ENCODE peak calls at places on chromosomes 7 and 10, in four cellular contexts. One of them, this sample, is unnamed.

GRCh38 chr7:107152011-107152410 is 16.8 kb upstream of the HBP1 start:
- DNase-seq in K562: no peak
- DNase-seq in GM12878: no peak
- DNase-seq in HepG2: no peak
- DNase-seq in this sample: no peak

GRCh38 chr7:47648301-47648900 is 66.5 kb upstream of the TNS3 start:
- DNase-seq in HepG2: no peak
- DNase-seq in GM12878: no peak
- DNase-seq in K562: no peak
- DNase-seq in this sample: no peak

GRCh38 chr7:80243425-80243824 is 108.8 kb downstream of the GNAI1 start:
- DNase-seq in GM12878: no peak
- DNase-seq in HepG2: no peak
- DNase-seq in K562: no peak
- DNase-seq in this sample: no peak

GRCh38 chr10:100509241-100509640 is 10.4 kb downstream of the SEC31B start:
- DNase-seq in GM12878: no peak
- DNase-seq in HepG2: no peak
- DNase-seq in K562: no peak
- DNase-seq in this sample: no peak

GRCh38 chr10:132321726-132322125 is 10.3 kb upstream of the LRRC27 start:
- DNase-seq in K562: no peak
- DNase-seq in GM12878: no peak
- DNase-seq in HepG2: no peak
- DNase-seq in this sample: no peak

GRCh38 chr7:12281026-12281425 is 69.9 kb downstream of the TMEM106B start:
- DNase-seq in GM12878: no peak
- DNase-seq in K562: no peak
- DNase-seq in HepG2: no peak
- DNase-seq in this sample: no peak

GRCh38 chr10:70786799-70787415 is 1.7 kb upstream of the TBATA start:
- DNase-seq in K562: no peak
- DNase-seq in HepG2: no peak
- DNase-seq in GM12878: no peak
- DNase-seq in this sample: no peak

GRCh38 chr7:111639894-111640293 is 77.6 kb upstream of the IMMP2L start:
- DNase-seq in GM12878: no peak
- DNase-seq in HepG2: no peak
- DNase-seq in K562: no peak
- DNase-seq in this sample: no peak

GRCh38 chr7:135001390-135002165 is 15.3 kb downstream of the AGBL3 start:
- DNase-seq in K562: no peak
- DNase-seq in GM12878: no peak
- DNase-seq in HepG2: peak; percentile 34
- DNase-seq in this sample: no peak

GRCh38 chr7:79855172-79855571 is 279.5 kb upstream of the GNAI1 start:
- DNase-seq in HepG2: no peak
- DNase-seq in K562: no peak
- DNase-seq in GM12878: no peak
- DNase-seq in this sample: no peak

GRCh38 chr10:132726951-132727350 is 59.0 kb downstream of the NKX6-2 start:
- DNase-seq in GM12878: no peak
- DNase-seq in HepG2: no peak
- DNase-seq in K562: no peak
- DNase-seq in this sample: no peak

GRCh38 chr10:121171825-121172224 is 320.7 kb downstream of the WDR11 start:
- DNase-seq in HepG2: no peak
- DNase-seq in K562: no peak
- DNase-seq in GM12878: no peak
- DNase-seq in this sample: no peak

GRCh38 chr10:580796-581195 is 108.7 kb downstream of the DIP2C start:
- DNase-seq in K562: no peak
- DNase-seq in GM12878: no peak
- DNase-seq in HepG2: no peak
- DNase-seq in this sample: no peak

GRCh38 chr10:102657984-102658724 is 13.9 kb downstream of the TRIM8 start:
- DNase-seq in GM12878: no peak
- DNase-seq in HepG2: no peak
- DNase-seq in K562: no peak
- DNase-seq in this sample: no peak

GRCh38 chr10:33137356-33138007 is 179.5 kb upstream of the ITGB1 start:
- DNase-seq in K562: no peak
- DNase-seq in GM12878: no peak
- DNase-seq in HepG2: no peak
- DNase-seq in this sample: no peak

GRCh38 chr10:73789659-73790055 is 4.3 kb downstream of the ZSWIM8 start:
- DNase-seq in K562: no peak
- DNase-seq in GM12878: no peak
- DNase-seq in HepG2: no peak
- DNase-seq in this sample: no peak

GRCh38 chr10:60281331-60281730 is 108.3 kb downstream of the ANK3 start:
- DNase-seq in K562: no peak
- DNase-seq in GM12878: no peak
- DNase-seq in HepG2: no peak
- DNase-seq in this sample: no peak

GRCh38 chr7:150580995-150581394 is 13.8 kb downstream of the GIMAP4 start:
- DNase-seq in GM12878: no peak
- DNase-seq in HepG2: no peak
- DNase-seq in K562: no peak
- DNase-seq in this sample: no peak

GRCh38 chr7:158587425-158588084 is at the start of gene PTPRN2:
- DNase-seq in GM12878: no peak
- DNase-seq in K562: peak; percentile 86
- DNase-seq in HepG2: no peak
- DNase-seq in this sample: peak; percentile 77

GRCh38 chr7:116273918-116274301 is 63.6 kb downstream of the TES start:
- DNase-seq in GM12878: no peak
- DNase-seq in K562: no peak
- DNase-seq in HepG2: no peak
- DNase-seq in this sample: no peak

GRCh38 chr7:137081694-137082093 is 213.2 kb downstream of the CHRM2 start:
- DNase-seq in GM12878: no peak
- DNase-seq in K562: no peak
- DNase-seq in HepG2: no peak
- DNase-seq in this sample: no peak

GRCh38 chr7:27603813-27604212 is 58.9 kb downstream of the HIBADH start:
- DNase-seq in GM12878: no peak
- DNase-seq in K562: no peak
- DNase-seq in HepG2: peak; percentile 14
- DNase-seq in this sample: no peak

GRCh38 chr10:124917168-124917938 is 24.6 kb upstream of the ZRANB1 start:
- DNase-seq in HepG2: peak; percentile 39
- DNase-seq in GM12878: no peak
- DNase-seq in K562: peak; percentile 47
- DNase-seq in this sample: peak; percentile 50

GRCh38 chr7:70580161-70580560 is 551.8 kb upstream of the GALNT17 start:
- DNase-seq in GM12878: no peak
- DNase-seq in HepG2: no peak
- DNase-seq in K562: no peak
- DNase-seq in this sample: no peak

DNA sequence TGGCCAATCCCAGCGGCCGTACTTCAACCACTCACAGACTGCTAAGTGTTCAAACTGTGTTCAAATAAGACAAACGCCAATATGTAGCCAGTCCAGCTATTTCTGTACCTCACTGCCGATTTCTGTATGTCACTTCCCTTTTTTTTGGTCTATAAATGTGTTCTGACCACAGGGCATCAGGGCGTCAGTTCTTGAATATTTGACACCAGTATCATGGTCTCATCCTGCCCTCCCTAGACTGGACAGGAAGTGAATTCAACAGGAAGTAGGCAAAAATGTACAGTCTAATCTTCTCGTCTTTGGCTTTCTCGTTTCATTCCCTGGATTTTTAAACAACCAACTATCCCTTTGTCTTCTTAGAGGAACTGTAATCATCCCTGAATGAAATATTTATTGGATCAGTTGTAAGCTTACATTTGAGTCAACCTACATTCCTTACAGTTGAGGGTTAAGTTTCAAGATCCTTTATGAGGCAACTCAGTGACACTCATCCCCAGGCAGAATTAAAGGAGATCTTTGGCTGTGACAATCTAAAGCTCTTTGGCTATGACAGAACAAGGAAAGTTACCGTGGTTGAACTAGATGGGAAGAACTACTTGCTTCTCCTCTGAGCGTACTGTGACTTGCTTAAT is 232.7 kb downstream of the NSUN6 start:
- DNase-seq in HepG2: no peak
- DNase-seq in K562: no peak
- DNase-seq in GM12878: no peak
- DNase-seq in this sample: no peak
- TF ChIP-seq CBX5 in HepG2: no peak
- TF ChIP-seq CBX5 in K562: no peak
- TF ChIP-seq CBX5 in GM12878: no peak
- TF ChIP-seq CBX5 in this sample: no peak

GRCh38 chr7:101951757-101952156 is 134.3 kb downstream of the CUX1 start:
- DNase-seq in HepG2: no peak
- DNase-seq in GM12878: no peak
- DNase-seq in K562: no peak
- DNase-seq in this sample: no peak

GRCh38 chr7:101952355-101953247 is 135.2 kb downstream of the CUX1 start:
- DNase-seq in GM12878: no peak
- DNase-seq in K562: peak; percentile 34
- DNase-seq in HepG2: no peak
- DNase-seq in this sample: no peak

GRCh38 chr7:101950450-101951119 is 133.2 kb downstream of the CUX1 start:
- DNase-seq in K562: no peak
- DNase-seq in GM12878: no peak
- DNase-seq in HepG2: no peak
- DNase-seq in this sample: no peak

GRCh38 chr7:101954494-101954893 is 137.1 kb downstream of the CUX1 start:
- DNase-seq in GM12878: no peak
- DNase-seq in HepG2: no peak
- DNase-seq in K562: no peak
- DNase-seq in this sample: no peak

DNA sequence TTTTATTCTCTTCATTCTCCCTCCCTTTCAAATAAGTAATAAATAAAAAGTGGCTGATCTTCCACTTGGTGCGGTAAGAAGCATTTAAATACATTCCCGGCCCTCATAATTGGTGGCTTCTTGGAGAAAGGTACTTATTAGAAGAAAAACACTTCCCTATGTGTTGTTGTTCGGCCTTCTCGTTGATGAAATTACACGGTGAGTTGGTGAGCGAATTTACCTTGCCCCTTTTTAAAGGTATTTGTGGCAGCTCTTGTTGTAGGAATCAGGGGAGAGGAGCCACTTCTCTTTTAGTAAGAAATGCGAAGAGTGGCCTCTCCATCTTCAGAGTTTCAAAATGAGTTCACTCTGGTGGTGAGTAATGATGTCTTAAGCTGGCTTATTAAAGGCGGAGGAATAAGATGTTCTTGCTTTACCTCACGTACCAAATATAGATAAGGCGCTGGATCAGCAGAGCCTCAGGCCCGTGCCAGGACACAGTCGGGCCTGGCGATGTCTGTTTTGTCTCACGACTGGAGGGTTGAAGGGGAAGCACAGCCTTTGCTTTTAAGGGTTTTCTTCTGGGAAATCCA is 135.9 kb downstream of the CUX1 start:
- DNase-seq in GM12878: peak; percentile 48
- DNase-seq in HepG2: no peak
- DNase-seq in K562: no peak
- DNase-seq in this sample: no peak
- TF ChIP-seq CBX5 in GM12878: no peak
- TF ChIP-seq CBX5 in HepG2: no peak
- TF ChIP-seq CBX5 in K562: no peak
- TF ChIP-seq CBX5 in this sample: no peak

GRCh38 chr7:40586197-40586596 is 451.4 kb downstream of the SUGCT start:
- DNase-seq in GM12878: no peak
- DNase-seq in K562: no peak
- DNase-seq in HepG2: no peak
- DNase-seq in this sample: no peak
- TF ChIP-seq CBX5 in GM12878: no peak
- TF ChIP-seq CBX5 in K562: no peak
- TF ChIP-seq CBX5 in HepG2: no peak
- TF ChIP-seq CBX5 in this sample: no peak

GRCh38 chr10:72622271-72622670 is 3.6 kb downstream of the MICU1 start:
- DNase-seq in HepG2: no peak
- DNase-seq in K562: no peak
- DNase-seq in GM12878: no peak
- DNase-seq in this sample: no peak
- TF ChIP-seq CBX5 in HepG2: no peak
- TF ChIP-seq CBX5 in K562: no peak
- TF ChIP-seq CBX5 in GM12878: no peak
- TF ChIP-seq CBX5 in this sample: no peak

GRCh38 chr10:92750788-92751533 is 61.2 kb downstream of the HHEX start:
- DNase-seq in K562: no peak
- DNase-seq in GM12878: no peak
- DNase-seq in HepG2: no peak
- DNase-seq in this sample: no peak
- TF ChIP-seq CBX5 in K562: no peak
- TF ChIP-seq CBX5 in GM12878: no peak
- TF ChIP-seq CBX5 in HepG2: no peak
- TF ChIP-seq CBX5 in this sample: no peak